ENCODE peak calls at places on chromosomes 12 and 14, in ten cellular contexts. V is fibroblast of pulmonary artery, I is WTC11, A is AG04450, N is OCI-LY7, K is MCF 10A, B is neural crest cell, Q is Panc1, P is uterus, L is IMR-90. M is an unnamed sample.
A peak's percentile ranks its signal among the peaks of the same experiment; 100 is the strongest.

GRCh38 chr14:87617079-87617478 is 375.9 kb downstream of the GALC start:
- DNase-seq in V (no peak), I (no peak), A (no peak), N (peak; percentile 26), K (no peak), B (no peak), Q (no peak), P (no peak), L (no peak), M (no peak)

GRCh38 chr14:32189806-32190205 is 12.0 kb upstream of the RNU6-7 start:
- DNase-seq in V (no peak), I (no peak), A (no peak), N (peak; percentile 40), K (no peak), B (no peak), Q (no peak), P (no peak), L (no peak), M (no peak)

GRCh38 chr14:52868911-52869611 is 77.7 kb upstream of the GNPNAT1 start:
- DNase-seq in V (no peak), I (no peak), A (no peak), N (no peak), K (no peak), B (no peak), Q (no peak), P (no peak), L (no peak), M (no peak)

GRCh38 chr14:97376310-97376709 is 579.1 kb downstream of the VRK1 start:
- DNase-seq in V (no peak), I (no peak), A (no peak), N (no peak), K (no peak), B (no peak), Q (no peak), P (no peak), L (no peak), M (no peak)

GRCh38 chr14:74924061-74924460 is 1.0 kb upstream of the RPS6KL1 start:
- DNase-seq in V (no peak), I (no peak), A (no peak), N (no peak), K (no peak), B (no peak), Q (no peak), P (no peak), L (no peak), M (no peak)

GRCh38 chr14:100586520-100587247 is 533 bp downstream of the BEGAIN start:
- DNase-seq in V (no peak), I (peak; percentile 34), A (no peak), N (no peak), K (peak; percentile 84), B (no peak), Q (no peak), P (no peak), L (no peak), M (no peak)

GRCh38 chr14:64461221-64461620 is 4.1 kb upstream of the AKAP5 start:
- DNase-seq in V (no peak), I (no peak), A (no peak), N (no peak), K (no peak), B (no peak), Q (no peak), P (no peak), L (no peak), M (no peak)

GRCh38 chr14:96817750-96818666 is 20.8 kb downstream of the VRK1 start:
- DNase-seq in V (no peak), I (no peak), A (no peak), N (no peak), K (no peak), B (no peak), Q (no peak), P (no peak), L (no peak), M (no peak)

GRCh38 chr12:5870183-5870582 is 74.9 kb downstream of the ANO2 start:
- DNase-seq in V (no peak), I (no peak), A (no peak), N (no peak), K (no peak), B (no peak), Q (no peak), P (no peak), L (no peak), M (no peak)

GRCh38 chr14:54480830-54481562 is 7.8 kb downstream of the GMFB start:
- DNase-seq in V (no peak), I (no peak), A (no peak), N (no peak), K (no peak), B (no peak), Q (no peak), P (no peak), L (no peak), M (no peak)

GRCh38 chr12:94148841-94149780 is 734 bp downstream of the PLXNC1 start:
- DNase-seq in V (peak; percentile 50), I (peak; percentile 75), A (no peak), N (peak; percentile 69), K (no peak), B (no peak), Q (no peak), P (peak; percentile 35), L (peak; percentile 23), M (peak; percentile 47)

DNA sequence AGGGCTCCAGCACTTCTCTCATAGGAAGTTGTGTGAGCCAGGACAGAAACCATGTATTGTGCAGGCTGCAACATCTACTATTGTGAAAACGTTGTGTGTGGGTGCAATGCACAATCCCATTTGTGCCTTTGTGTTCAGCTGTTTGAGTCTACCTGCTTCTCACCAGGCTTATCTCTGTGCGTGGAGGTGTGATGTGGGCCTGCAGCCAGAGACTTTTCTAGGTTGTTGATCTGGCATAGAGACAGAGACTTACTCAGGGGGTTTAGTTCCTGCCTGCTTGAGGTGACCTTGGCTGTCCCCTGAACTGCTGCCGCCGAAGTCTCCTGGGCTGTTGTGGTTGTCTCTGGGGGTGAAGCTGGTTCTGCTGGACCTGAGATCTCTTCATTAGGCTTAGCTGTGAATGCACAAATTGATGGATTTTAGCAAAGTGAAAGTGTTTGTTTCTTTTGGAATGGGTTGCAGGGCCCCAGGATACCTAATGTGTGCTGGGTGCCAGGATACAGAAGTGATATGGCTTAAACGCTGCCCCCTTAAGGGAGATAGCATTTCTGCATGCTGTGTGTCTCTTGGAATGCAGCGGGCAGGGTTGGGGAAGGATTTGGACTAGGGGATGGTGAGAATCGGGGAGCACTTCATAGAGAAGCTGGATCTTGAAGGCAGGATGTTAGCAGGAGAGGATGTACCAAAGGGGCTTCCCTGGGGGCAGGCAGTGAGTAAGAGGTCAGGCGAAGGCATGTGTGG is 2.5 kb downstream of the LACRT start:
- DNase-seq in V (no peak), I (peak; percentile 33), A (no peak), N (no peak), K (no peak), B (no peak), Q (no peak), P (no peak), L (no peak), M (no peak)
- TF ChIP-seq CTCF in V (no peak), I (peak; percentile 9), A (no peak), N (peak; percentile 44), K (peak; percentile 7), B (no peak), Q (no peak), P (no peak), L (no peak), M (no peak)

DNA sequence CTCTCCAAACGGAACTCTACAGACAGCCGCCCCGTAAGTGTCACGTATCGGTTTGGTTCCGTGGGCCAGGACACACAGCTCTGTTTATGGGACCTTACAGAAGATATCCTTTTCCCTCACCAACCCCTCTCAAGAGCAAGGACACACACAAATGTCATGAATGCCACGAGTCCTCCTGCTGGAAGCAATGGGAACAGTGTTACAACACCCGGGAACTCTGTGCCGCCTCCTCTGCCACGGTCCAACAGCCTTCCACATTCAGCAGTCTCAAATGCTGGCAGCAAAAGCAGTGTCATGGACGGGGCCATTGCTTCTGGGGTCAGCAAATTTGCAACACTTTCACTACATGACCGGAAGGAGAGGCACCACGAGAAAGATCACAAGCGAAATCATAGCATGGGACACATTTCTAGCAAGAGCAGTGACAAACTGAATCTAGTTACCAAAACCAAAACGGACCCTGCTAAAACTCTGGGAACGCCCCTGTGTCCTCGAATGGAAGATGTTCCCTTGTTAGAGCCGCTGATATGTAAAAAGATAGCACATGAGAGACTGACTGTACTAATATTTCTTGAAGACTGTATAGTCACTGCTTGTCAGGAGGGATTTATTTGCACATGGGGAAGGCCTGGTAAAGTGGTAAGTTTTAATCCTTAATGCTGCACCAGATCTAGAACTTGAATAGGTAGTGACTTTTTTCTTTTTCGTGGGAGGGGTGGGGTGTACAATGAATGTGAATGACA is 69.7 kb downstream of the WDR20 start:
- DNase-seq in V (peak; percentile 35), I (peak; percentile 52), A (no peak), N (no peak), K (peak; percentile 18), B (no peak), Q (no peak), P (no peak), L (peak; percentile 28), M (no peak)
- TF ChIP-seq CTCF in V (peak; percentile 22), I (no peak), A (peak; percentile 36), N (no peak), K (no peak), B (peak; percentile 50), Q (no peak), P (no peak), L (peak; percentile 22), M (no peak)

DNA sequence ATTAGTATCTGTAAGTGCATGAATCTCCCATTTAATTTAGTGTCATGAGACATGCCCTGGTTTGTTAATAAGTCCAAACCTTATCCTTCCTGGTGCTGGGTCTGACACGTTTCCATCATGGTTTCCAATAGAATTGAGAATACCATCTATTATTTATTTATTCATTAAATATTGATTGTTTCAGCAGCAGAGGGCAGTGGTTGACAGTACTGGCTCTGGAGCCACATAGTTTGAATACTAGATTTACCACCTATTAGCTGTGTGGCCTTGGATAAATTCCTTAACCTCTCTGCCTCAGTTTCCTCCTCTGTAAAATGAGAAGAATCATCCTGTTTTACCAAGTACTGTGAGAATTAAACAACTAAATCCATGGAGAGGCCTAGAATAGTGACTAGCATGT is 941 bp upstream of the STAB2 start:
- DNase-seq in V (peak; percentile 20), I (no peak), A (no peak), N (no peak), K (peak; percentile 8), B (no peak), Q (no peak), P (no peak), L (no peak), M (no peak)
- TF ChIP-seq CTCF in V (peak; percentile 25), I (no peak), A (no peak), N (no peak), K (no peak), B (no peak), Q (peak; percentile 26), P (no peak), L (peak; percentile 20), M (no peak)

DNA sequence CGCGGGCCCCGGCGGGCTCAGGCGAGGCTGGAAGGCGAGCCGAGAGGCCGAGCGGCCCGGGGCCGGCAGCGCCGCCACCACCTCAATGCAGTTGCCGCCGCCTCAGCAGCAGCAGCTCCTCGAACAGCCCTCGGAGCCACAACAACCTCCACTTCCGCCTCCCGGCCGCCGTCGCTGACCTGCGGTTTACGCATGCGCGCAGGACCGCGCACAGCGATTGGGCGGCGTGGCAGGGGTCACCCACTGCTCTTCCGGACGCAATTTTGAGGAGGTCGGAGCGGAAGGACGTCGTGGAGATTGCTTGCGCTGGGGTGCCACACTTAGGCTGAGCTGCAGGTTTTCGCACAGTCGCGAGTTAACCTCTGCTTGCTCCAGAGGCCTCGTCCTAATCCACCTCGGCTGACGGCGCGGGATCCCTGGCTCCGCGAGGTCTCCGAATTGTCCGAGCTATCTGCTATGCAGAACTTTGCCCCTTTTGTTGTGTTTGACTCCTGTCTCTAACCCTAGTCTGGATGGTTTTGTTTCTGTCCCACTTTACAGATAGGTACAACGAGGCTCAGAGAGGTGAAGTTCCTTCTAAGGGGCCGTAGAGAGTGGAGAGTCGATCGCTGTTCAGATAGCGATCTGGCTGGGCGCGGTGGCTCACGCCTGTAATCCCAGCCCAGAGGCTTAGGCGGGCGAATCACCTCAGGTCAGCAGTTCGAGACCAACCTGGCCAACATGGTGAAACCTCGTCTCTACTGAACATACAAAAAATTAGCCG is at the start of the genes ACAD10 and BRAP:
- DNase-seq in V (peak; percentile 95), I (peak; percentile 93), A (peak; percentile 86), N (peak; percentile 97), K (peak; percentile 93), B (peak; percentile 94), Q (peak; percentile 62), P (peak; percentile 94), L (peak; percentile 92), M (peak; percentile 95)
- TF ChIP-seq CTCF in V (no peak), I (no peak), A (no peak), N (no peak), K (no peak), B (no peak), Q (no peak), P (peak; percentile 34), L (no peak), M (no peak)

M was measured in mesothelial cell of epicardium.